ENCODE peak calls at places on chromosomes 11 and 22, in seven cellular contexts. B is CD8-positive, alpha-beta T cell; G is right atrium auricular region; E is small intestine; U is transverse colon; P is H7; J is psoas muscle. A is an unnamed sample.

GRCh38 chr22:21975273-21975672 is 7.3 kb downstream of the TOP3B start:
- DNase-seq in B (no peak), G (no peak), E (no peak), U (no peak), P (no peak), J (no peak), A (no peak)

GRCh38 chr11:106076421-106076922 is 675 bp downstream of the KBTBD3 start:
- DNase-seq in B (peak; percentile 16), G (no peak), E (peak; percentile 33), U (peak; percentile 12), P (no peak), J (no peak), A (peak; percentile 50)

GRCh38 chr11:94784884-94785283 is 16.7 kb downstream of the AMOTL1 start:
- DNase-seq in B (no peak), G (no peak), E (no peak), U (no peak), P (no peak), J (no peak), A (no peak)

GRCh38 chr11:46947399-46948077 is 11.0 kb downstream of the CSTPP1 start:
- DNase-seq in B (no peak), G (no peak), E (no peak), U (no peak), P (peak; percentile 31), J (no peak), A (no peak)

GRCh38 chr11:78063440-78064181 is at the start of gene THRSP:
- DNase-seq in B (no peak), G (no peak), E (no peak), U (no peak), P (no peak), J (no peak), A (no peak)

GRCh38 chr11:108838102-108838803 is 173.4 kb downstream of the DDX10 start:
- DNase-seq in B (no peak), G (no peak), E (no peak), U (no peak), P (no peak), J (no peak), A (no peak)

GRCh38 chr22:37499789-37500188 is 13.6 kb upstream of the MFNG start:
- DNase-seq in B (no peak), G (no peak), E (no peak), U (no peak), P (no peak), J (no peak), A (no peak)

GRCh38 chr22:17910561-17911311 is 113.6 kb downstream of the MICAL3 start:
- DNase-seq in B (no peak), G (peak; percentile 85), E (no peak), U (peak; percentile 40), P (peak; percentile 72), J (peak; percentile 86), A (no peak)

GRCh38 chr22:19984201-19984753 is 32.3 kb downstream of the ARVCF start:
- DNase-seq in B (no peak), G (no peak), E (no peak), U (no peak), P (no peak), J (peak; percentile 63), A (no peak)

GRCh38 chr11:17978553-17979287 is 34.1 kb downstream of the SERGEF start:
- DNase-seq in B (no peak), G (no peak), E (peak; percentile 52), U (peak; percentile 42), P (peak; percentile 59), J (peak; percentile 54), A (peak; percentile 67)

GRCh38 chr11:111942826-111943225 is 5.7 kb downstream of the DIXDC1 start:
- DNase-seq in B (no peak), G (peak; percentile 38), E (no peak), U (no peak), P (no peak), J (no peak), A (no peak)

GRCh38 chr11:111761056-111761455 is 5.1 kb downstream of the PPP2R1B start:
- DNase-seq in B (no peak), G (no peak), E (no peak), U (no peak), P (no peak), J (no peak), A (no peak)

GRCh38 chr11:131666617-131667016 is 296.2 kb downstream of the NTM start:
- DNase-seq in B (no peak), G (no peak), E (no peak), U (no peak), P (no peak), J (no peak), A (no peak)

GRCh38 chr22:24330636-24331035 is 60.0 kb downstream of the SPECC1L start:
- DNase-seq in B (no peak), G (no peak), E (peak; percentile 16), U (no peak), P (no peak), J (no peak), A (no peak)

GRCh38 chr22:24329453-24329852 is 58.8 kb downstream of the SPECC1L start:
- DNase-seq in B (no peak), G (no peak), E (no peak), U (no peak), P (no peak), J (no peak), A (no peak)

GRCh38 chr22:24331468-24332440 is 61.1 kb downstream of the SPECC1L start:
- DNase-seq in B (no peak), G (no peak), E (no peak), U (no peak), P (no peak), J (no peak), A (no peak)

GRCh38 chr22:24335529-24335928 is 64.9 kb downstream of the SPECC1L start:
- DNase-seq in B (no peak), G (no peak), E (no peak), U (no peak), P (no peak), J (no peak), A (no peak)

GRCh38 chr22:24333301-24333700 is 62.7 kb downstream of the SPECC1L start:
- DNase-seq in B (no peak), G (no peak), E (no peak), U (no peak), P (no peak), J (no peak), A (no peak)
- H3K4me3 ChIP-seq in B (no peak overlapping the region), G (no peak overlapping the region), E (no peak overlapping the region), U (no peak overlapping the region), P (no peak overlapping the region), J (no peak overlapping the region), A (no peak overlapping the region)

GRCh38 chr11:2844116-2844515 is 41.5 kb downstream of the CDKN1C start:
- DNase-seq in B (no peak), G (no peak), E (no peak), U (no peak), P (no peak), J (no peak), A (no peak)

GRCh38 chr11:2839395-2839941 is 46.1 kb downstream of the CDKN1C start:
- DNase-seq in B (no peak), G (no peak), E (no peak), U (no peak), P (no peak), J (no peak), A (no peak)

GRCh38 chr11:2843551-2843950 is 42.0 kb downstream of the CDKN1C start:
- DNase-seq in B (no peak), G (no peak), E (no peak), U (no peak), P (no peak), J (no peak), A (no peak)

GRCh38 chr11:2842876-2843275 is 42.7 kb downstream of the CDKN1C start:
- DNase-seq in B (no peak), G (no peak), E (no peak), U (no peak), P (no peak), J (no peak), A (no peak)

DNA sequence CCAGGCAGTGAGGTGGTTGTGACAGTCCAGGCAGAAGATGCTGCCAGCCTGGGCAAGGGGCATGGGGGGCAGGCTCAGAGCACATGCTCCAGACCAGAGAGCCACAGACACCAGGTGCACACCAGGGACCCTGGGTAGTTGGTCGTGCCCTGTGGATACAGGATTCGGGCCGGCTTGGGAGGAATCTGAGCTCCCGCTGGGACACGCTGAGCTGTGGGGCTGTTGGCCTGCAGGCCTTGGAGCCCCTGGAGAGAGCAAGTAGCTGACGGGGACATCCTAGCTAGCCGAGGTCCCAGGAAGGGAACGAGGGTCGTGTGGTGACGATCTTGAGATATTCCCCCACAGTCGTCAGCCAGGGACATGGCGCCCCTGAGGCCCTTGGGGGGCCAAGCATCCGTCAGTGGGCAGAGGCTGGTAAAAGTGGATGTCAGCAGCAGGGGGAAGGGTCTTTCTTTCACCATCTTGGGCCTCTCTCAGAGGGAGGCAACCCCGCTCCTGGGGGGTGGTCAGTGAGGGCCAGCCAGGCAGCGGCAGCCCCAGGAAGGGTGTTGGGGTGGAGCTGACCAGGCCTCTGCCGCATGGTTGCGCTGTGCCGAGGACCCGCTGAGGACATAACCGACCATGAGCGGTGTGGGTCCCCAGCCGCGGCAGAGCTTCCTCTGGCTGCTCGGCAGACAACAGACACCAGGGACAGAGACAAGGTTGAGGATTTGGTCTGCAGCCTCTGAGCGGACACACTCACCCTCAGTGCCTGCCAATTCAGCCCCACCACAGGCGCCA is 44.0 kb downstream of the CDKN1C start:
- DNase-seq in B (no peak), G (no peak), E (no peak), U (no peak), P (no peak), J (no peak), A (no peak)
- H3K36me3 ChIP-seq in B (no peaks in the 10 kb centered on the region), G (no peaks in the 10 kb centered on the region), E (no peaks in the 10 kb centered on the region), U (no peaks in the 10 kb centered on the region), P (no peaks in the 10 kb centered on the region), J (no peaks in the 10 kb centered on the region), A (no peaks in the 10 kb centered on the region)

GRCh38 chr11:9574806-9575530 is 1.5 kb downstream of the WEE1 start:
- DNase-seq in B (no peak), G (peak; percentile 77), E (peak; percentile 77), U (peak; percentile 74), P (peak; percentile 68), J (no peak), A (peak; percentile 70)

GRCh38 chr11:9575531-9576240 is 2.2 kb downstream of the WEE1 start:
- DNase-seq in B (no peak), G (no peak), E (no peak), U (no peak), P (no peak), J (no peak), A (no peak)

GRCh38 chr11:9574556-9574805 is 1.0 kb downstream of the WEE1 start:
- DNase-seq in B (peak; percentile 17), G (no peak), E (no peak), U (peak; percentile 35), P (no peak), J (peak; percentile 27), A (no peak)

GRCh38 chr11:9577551-9577950 is 4.1 kb downstream of the WEE1 start:
- DNase-seq in B (no peak), G (no peak), E (peak; percentile 59), U (no peak), P (no peak), J (no peak), A (no peak)

DNA sequence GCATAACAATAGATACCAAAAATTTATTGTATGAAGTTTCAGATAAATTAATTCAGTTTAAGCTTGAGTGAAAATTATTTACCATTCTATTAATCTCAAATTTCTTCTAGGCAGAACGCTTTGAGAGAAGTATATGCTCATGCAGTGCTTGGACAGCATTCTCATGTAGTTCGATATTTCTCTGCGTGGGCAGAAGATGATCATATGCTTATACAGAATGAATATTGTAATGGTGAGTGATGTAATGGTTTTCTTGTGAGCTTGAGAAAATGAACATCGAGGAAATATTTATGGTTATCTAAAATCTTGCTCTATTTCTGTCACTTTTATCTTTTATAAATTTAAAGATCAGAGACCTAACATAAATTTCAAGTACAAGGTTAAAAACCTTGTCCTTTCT is 3.6 kb downstream of the WEE1 start:
- DNase-seq in B (no peak), G (no peak), E (peak; percentile 29), U (no peak), P (no peak), J (no peak), A (no peak)
- H3K4me3 ChIP-seq in B (no peak overlapping the region), G (peak overlapping the region; percentile 72), E (peak overlapping the region; percentile 12), U (no peak overlapping the region), P (no peak overlapping the region), J (peak overlapping the region; percentile 78), A (peak overlapping the region; percentile 82)

GRCh38 chr11:70433038-70433437 is 34.7 kb downstream of the CTTN start:
- DNase-seq in B (no peak), G (no peak), E (no peak), U (no peak), P (no peak), J (no peak), A (no peak)
- H3K36me3 ChIP-seq in B (no peaks in the 10 kb centered on the region), G (peaks cover 81% of the 10 kb centered on the region), E (peaks cover 16% of the 10 kb centered on the region), U (no peaks in the 10 kb centered on the region), P (peaks cover 58% of the 10 kb centered on the region), J (peaks cover 99% of the 10 kb centered on the region), A (peaks cover 88% of the 10 kb centered on the region)